ENCODE peak calls at places on chromosomes 13 and 19, in six cellular contexts. One of them, this sample, is unnamed. For H3K4me1, the result is how much of the 10 kb centered on the place peaks cover.

GRCh38 chr13:43874512-43875092 is 4.9 kb downstream of the CCDC122 start:
- ATAC-seq in body of pancreas: no peak
- ATAC-seq in IMR-90: no peak
- ATAC-seq in heart left ventricle: no peak
- ATAC-seq in A549: no peak
- ATAC-seq in HCT116: no peak
- ATAC-seq in this sample: no peak

GRCh38 chr19:4830768-4831265 is 695 bp downstream of the TICAM1 start:
- ATAC-seq in heart left ventricle: peak
- ATAC-seq in A549: peak
- ATAC-seq in body of pancreas: no peak
- ATAC-seq in IMR-90: no peak
- ATAC-seq in HCT116: peak
- ATAC-seq in this sample: no peak

GRCh38 chr13:31588331-31588730 is 151.0 kb upstream of the RXFP2 start:
- ATAC-seq in HCT116: no peak
- ATAC-seq in body of pancreas: no peak
- ATAC-seq in heart left ventricle: no peak
- ATAC-seq in IMR-90: no peak
- ATAC-seq in A549: no peak
- ATAC-seq in this sample: no peak

GRCh38 chr13:110665491-110666254 is 40.2 kb downstream of the CARS2 start:
- ATAC-seq in IMR-90: no peak
- ATAC-seq in body of pancreas: no peak
- ATAC-seq in heart left ventricle: peak
- ATAC-seq in HCT116: no peak
- ATAC-seq in A549: no peak
- ATAC-seq in this sample: no peak

GRCh38 chr19:55437410-55437809 is 5.7 kb downstream of the SHISA7 start:
- ATAC-seq in IMR-90: peak
- ATAC-seq in heart left ventricle: peak
- ATAC-seq in A549: peak
- ATAC-seq in HCT116: peak
- ATAC-seq in body of pancreas: peak
- ATAC-seq in this sample: no peak

GRCh38 chr13:41059896-41060722 is 1.2 kb upstream of the WBP4 start:
- ATAC-seq in body of pancreas: peak
- ATAC-seq in A549: peak
- ATAC-seq in HCT116: peak
- ATAC-seq in heart left ventricle: peak
- ATAC-seq in IMR-90: peak
- ATAC-seq in this sample: peak

GRCh38 chr19:34365463-34366401 is 736 bp downstream of the GPI start:
- ATAC-seq in IMR-90: peak
- ATAC-seq in body of pancreas: peak
- ATAC-seq in HCT116: peak
- ATAC-seq in A549: peak
- ATAC-seq in heart left ventricle: peak
- ATAC-seq in this sample: peak

GRCh38 chr13:61170791-61171330 is 244.8 kb downstream of the PCDH20 start:
- ATAC-seq in body of pancreas: no peak
- ATAC-seq in A549: no peak
- ATAC-seq in heart left ventricle: no peak
- ATAC-seq in IMR-90: no peak
- ATAC-seq in HCT116: no peak
- ATAC-seq in this sample: no peak

GRCh38 chr13:109156181-109156935 is 526.9 kb downstream of the MYO16 start:
- ATAC-seq in HCT116: peak
- ATAC-seq in A549: peak
- ATAC-seq in heart left ventricle: peak
- ATAC-seq in body of pancreas: no peak
- ATAC-seq in IMR-90: peak
- ATAC-seq in this sample: peak

GRCh38 chr13:49777746-49778614 is 14.5 kb downstream of the KPNA3 start:
- ATAC-seq in heart left ventricle: no peak
- ATAC-seq in body of pancreas: no peak
- ATAC-seq in HCT116: no peak
- ATAC-seq in A549: no peak
- ATAC-seq in IMR-90: no peak
- ATAC-seq in this sample: no peak

GRCh38 chr19:30122431-30122830 is 180.4 kb downstream of the URI1 start:
- ATAC-seq in heart left ventricle: no peak
- ATAC-seq in IMR-90: no peak
- ATAC-seq in HCT116: no peak
- ATAC-seq in body of pancreas: no peak
- ATAC-seq in A549: no peak
- ATAC-seq in this sample: no peak

GRCh38 chr19:2041686-2042484 is 9.2 kb downstream of the MKNK2 start:
- ATAC-seq in heart left ventricle: peak
- ATAC-seq in body of pancreas: peak
- ATAC-seq in A549: peak
- ATAC-seq in HCT116: peak
- ATAC-seq in IMR-90: peak
- ATAC-seq in this sample: peak

GRCh38 chr19:50511069-50511822 is at the start of gene JOSD2:
- ATAC-seq in A549: peak
- ATAC-seq in body of pancreas: peak
- ATAC-seq in heart left ventricle: peak
- ATAC-seq in IMR-90: peak
- ATAC-seq in HCT116: peak
- ATAC-seq in this sample: peak

GRCh38 chr13:32001392-32001768 is 30.2 kb upstream of the FRY start:
- ATAC-seq in body of pancreas: peak
- ATAC-seq in A549: peak
- ATAC-seq in heart left ventricle: peak
- ATAC-seq in IMR-90: peak
- ATAC-seq in HCT116: peak
- ATAC-seq in this sample: peak

GRCh38 chr13:109141716-109142115 is 512.3 kb downstream of the MYO16 start:
- ATAC-seq in body of pancreas: no peak
- ATAC-seq in A549: no peak
- ATAC-seq in IMR-90: no peak
- ATAC-seq in heart left ventricle: no peak
- ATAC-seq in HCT116: no peak
- ATAC-seq in this sample: no peak

GRCh38 chr13:33126909-33127607 is 110.8 kb downstream of the KL start:
- ATAC-seq in A549: no peak
- ATAC-seq in HCT116: no peak
- ATAC-seq in heart left ventricle: peak
- ATAC-seq in IMR-90: no peak
- ATAC-seq in body of pancreas: no peak
- ATAC-seq in this sample: no peak

GRCh38 chr13:54607421-54607820 is 1578.8 kb downstream of the OLFM4 start:
- ATAC-seq in HCT116: no peak
- ATAC-seq in IMR-90: no peak
- ATAC-seq in A549: no peak
- ATAC-seq in heart left ventricle: no peak
- ATAC-seq in body of pancreas: no peak
- ATAC-seq in this sample: no peak

GRCh38 chr19:46495789-46496099 is at the start of gene PNMA8B:
- ATAC-seq in IMR-90: peak
- ATAC-seq in heart left ventricle: peak
- ATAC-seq in A549: no peak
- ATAC-seq in HCT116: no peak
- ATAC-seq in body of pancreas: peak
- ATAC-seq in this sample: no peak

GRCh38 chr19:15551183-15552004 is 43.1 kb downstream of the CYP4F22 start:
- ATAC-seq in A549: peak
- ATAC-seq in heart left ventricle: no peak
- ATAC-seq in IMR-90: no peak
- ATAC-seq in HCT116: peak
- ATAC-seq in body of pancreas: no peak
- ATAC-seq in this sample: no peak

DNA sequence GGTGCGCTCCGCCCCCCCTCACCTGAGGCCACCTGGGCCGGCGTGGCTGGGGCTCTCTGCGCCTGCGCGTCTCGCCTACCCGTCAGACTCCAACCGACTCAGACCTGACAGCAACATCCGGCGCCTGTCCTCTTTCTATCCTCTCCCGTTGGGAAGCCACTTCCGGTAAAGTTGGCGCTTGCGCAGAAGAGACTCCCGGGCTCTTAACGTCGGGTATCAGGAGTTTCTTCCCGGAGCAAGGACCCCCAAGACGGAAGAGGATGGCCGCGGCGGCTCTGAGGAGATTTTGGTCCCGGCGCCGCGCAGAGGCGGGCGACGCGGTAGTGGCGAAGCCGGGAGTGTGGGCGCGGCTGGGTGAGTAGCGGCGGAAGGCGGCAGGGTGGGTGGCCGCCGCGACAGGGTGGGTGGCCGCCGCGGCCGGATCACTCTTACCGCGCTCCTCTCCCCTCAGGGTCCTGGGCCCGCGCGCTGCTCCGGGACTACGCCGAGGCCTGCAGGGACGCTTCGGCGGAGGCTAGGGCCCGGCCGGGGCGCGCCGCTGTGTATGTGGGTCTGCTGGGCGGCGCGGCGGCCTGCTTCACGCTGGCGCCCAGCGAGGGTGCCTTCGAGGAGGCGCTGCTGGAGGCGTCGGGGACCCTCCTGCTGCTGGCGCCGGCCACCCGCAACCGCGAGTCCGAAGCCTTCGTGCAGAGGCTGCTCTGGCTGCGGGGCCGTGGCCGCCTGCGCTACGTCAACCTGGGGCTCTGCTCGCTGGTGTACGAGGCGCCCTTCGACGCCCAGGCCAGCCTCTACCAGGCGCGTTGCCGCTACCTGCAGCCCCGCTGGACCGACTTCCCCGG is at the start of the genes TIMM29 and YIPF2:
- ATAC-seq in body of pancreas: peak
- ATAC-seq in A549: peak
- ATAC-seq in HCT116: peak
- ATAC-seq in heart left ventricle: peak
- ATAC-seq in IMR-90: peak
- ATAC-seq in this sample: peak
- TF ChIP-seq POLR2A in body of pancreas: peak
- TF ChIP-seq POLR2A in A549: peak
- TF ChIP-seq POLR2A in HCT116: no peak
- TF ChIP-seq POLR2A in heart left ventricle: no peak
- TF ChIP-seq POLR2A in IMR-90: peak
- TF ChIP-seq POLR2A in this sample: no peak

GRCh38 chr13:113851480-113851803 is 12.4 kb downstream of the GAS6 start:
- ATAC-seq in A549: no peak
- ATAC-seq in body of pancreas: no peak
- ATAC-seq in heart left ventricle: no peak
- ATAC-seq in IMR-90: no peak
- ATAC-seq in HCT116: no peak
- ATAC-seq in this sample: no peak

GRCh38 chr13:113853518-113854237 is 10.2 kb downstream of the GAS6 start:
- ATAC-seq in A549: peak
- ATAC-seq in IMR-90: no peak
- ATAC-seq in HCT116: no peak
- ATAC-seq in body of pancreas: no peak
- ATAC-seq in heart left ventricle: peak
- ATAC-seq in this sample: no peak

GRCh38 chr13:113851826-113852535 is 11.9 kb downstream of the GAS6 start:
- ATAC-seq in body of pancreas: no peak
- ATAC-seq in heart left ventricle: no peak
- ATAC-seq in A549: no peak
- ATAC-seq in IMR-90: no peak
- ATAC-seq in HCT116: no peak
- ATAC-seq in this sample: no peak

GRCh38 chr13:113854238-113855011 is 9.5 kb downstream of the GAS6 start:
- ATAC-seq in body of pancreas: no peak
- ATAC-seq in HCT116: no peak
- ATAC-seq in A549: peak
- ATAC-seq in IMR-90: peak
- ATAC-seq in heart left ventricle: peak
- ATAC-seq in this sample: peak

DNA sequence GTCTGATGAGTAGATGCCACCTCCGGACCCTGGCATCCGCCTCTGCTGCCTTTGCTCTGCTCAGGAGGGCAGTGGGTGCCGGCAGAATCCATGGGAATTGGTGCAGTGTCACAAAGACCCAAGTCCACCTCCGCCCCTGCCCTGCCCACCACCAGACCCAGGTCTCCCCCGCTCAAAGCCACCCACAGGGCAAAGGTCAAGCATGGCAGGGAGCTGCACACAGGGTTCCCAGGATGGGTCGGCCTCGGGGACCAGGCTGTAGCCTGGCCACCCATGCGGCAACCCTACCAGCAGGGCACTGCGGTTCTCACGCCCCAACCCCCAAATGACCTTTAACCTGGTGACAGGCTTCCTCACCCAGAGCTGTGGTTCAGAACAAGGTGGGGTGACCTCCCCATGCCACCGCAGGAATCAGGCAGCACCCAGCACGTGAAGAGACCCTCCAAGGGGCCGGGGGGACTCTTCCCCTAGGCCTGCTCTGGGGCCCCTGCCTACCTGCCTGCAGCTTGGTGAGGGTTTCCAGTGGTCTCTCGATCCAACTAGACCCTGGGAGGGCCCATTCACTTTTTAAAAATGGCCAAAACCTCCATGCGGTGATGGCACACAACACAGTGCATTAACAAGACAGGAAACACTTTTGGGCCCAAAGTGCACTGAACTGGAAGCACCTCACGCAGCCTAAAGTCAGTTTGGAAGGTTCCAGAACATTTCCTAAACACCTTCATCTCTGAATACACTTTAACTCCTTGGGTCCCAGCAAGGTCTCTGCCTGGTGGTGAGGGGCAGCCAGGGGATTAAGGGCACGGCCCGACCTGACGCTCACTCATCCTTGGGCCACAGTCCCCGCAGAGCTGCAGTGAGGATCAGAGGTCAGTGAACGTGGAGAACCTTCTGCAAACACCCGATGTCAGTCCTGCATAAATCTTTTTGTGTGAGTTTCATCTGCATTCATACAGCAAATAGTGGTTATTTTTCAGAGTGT is 11.0 kb downstream of the GAS6 start:
- ATAC-seq in HCT116: no peak
- ATAC-seq in body of pancreas: no peak
- ATAC-seq in IMR-90: no peak
- ATAC-seq in A549: no peak
- ATAC-seq in heart left ventricle: no peak
- ATAC-seq in this sample: no peak
- H3K4me1 ChIP-seq in HCT116: under half
- H3K4me1 ChIP-seq in body of pancreas: half or more
- H3K4me1 ChIP-seq in IMR-90: half or more
- H3K4me1 ChIP-seq in A549: under half
- H3K4me1 ChIP-seq in heart left ventricle: half or more
- H3K4me1 ChIP-seq in this sample: half or more

GRCh38 chr13:27476943-27477681 is 26.7 kb upstream of the MTIF3 start:
- ATAC-seq in body of pancreas: peak
- ATAC-seq in HCT116: no peak
- ATAC-seq in A549: peak
- ATAC-seq in heart left ventricle: no peak
- ATAC-seq in IMR-90: peak
- ATAC-seq in this sample: no peak
- TF ChIP-seq CTCF in body of pancreas: peak
- TF ChIP-seq CTCF in HCT116: no peak
- TF ChIP-seq CTCF in A549: no peak
- TF ChIP-seq CTCF in heart left ventricle: no peak
- TF ChIP-seq CTCF in IMR-90: no peak
- TF ChIP-seq CTCF in this sample: no peak

GRCh38 chr13:38350114-38350617 is 515 bp downstream of the UFM1 start:
- ATAC-seq in A549: peak
- ATAC-seq in heart left ventricle: peak
- ATAC-seq in HCT116: peak
- ATAC-seq in body of pancreas: peak
- ATAC-seq in IMR-90: peak
- ATAC-seq in this sample: peak

GRCh38 chr13:38348890-38349289 is 761 bp upstream of the UFM1 start:
- ATAC-seq in IMR-90: no peak
- ATAC-seq in heart left ventricle: peak
- ATAC-seq in HCT116: peak
- ATAC-seq in A549: peak
- ATAC-seq in body of pancreas: no peak
- ATAC-seq in this sample: no peak

GRCh38 chr13:38346764-38347163 is 2.9 kb upstream of the UFM1 start:
- ATAC-seq in body of pancreas: no peak
- ATAC-seq in HCT116: no peak
- ATAC-seq in IMR-90: no peak
- ATAC-seq in heart left ventricle: no peak
- ATAC-seq in A549: no peak
- ATAC-seq in this sample: no peak

GRCh38 chr13:38349386-38350113 is at the start of gene UFM1:
- ATAC-seq in heart left ventricle: peak
- ATAC-seq in A549: peak
- ATAC-seq in body of pancreas: peak
- ATAC-seq in HCT116: peak
- ATAC-seq in IMR-90: peak
- ATAC-seq in this sample: peak
- TF ChIP-seq POLR2A in heart left ventricle: no peak
- TF ChIP-seq POLR2A in A549: peak
- TF ChIP-seq POLR2A in body of pancreas: peak
- TF ChIP-seq POLR2A in HCT116: no peak
- TF ChIP-seq POLR2A in IMR-90: peak
- TF ChIP-seq POLR2A in this sample: peak

This sample was measured in gastroesophageal sphincter.